ENCODE peak calls at places on chromosomes 5 and 9, in five cellular contexts. C is heart left ventricle, M is upper lobe of right lung, G is heart right ventricle, E is A549. O is an unnamed sample.

GRCh38 chr5:127136908-127137307 is 63.6 kb upstream of the C5orf63 start:
- DNase-seq in C (no peak), M (no peak), G (no peak), E (no peak), O (no peak)

GRCh38 chr5:67146574-67146973 is 50.0 kb downstream of the CD180 start:
- DNase-seq in C (no peak), M (no peak), G (no peak), E (no peak), O (peak; percentile 20)

GRCh38 chr9:34524349-34524748 is 1.6 kb upstream of the ENHO start:
- DNase-seq in C (no peak), M (no peak), G (no peak), E (no peak), O (no peak)

GRCh38 chr9:32413424-32413823 is 29.0 kb downstream of the ACO1 start:
- DNase-seq in C (no peak), M (no peak), G (no peak), E (no peak), O (no peak)

GRCh38 chr9:72304538-72304937 is 60.5 kb downstream of the ZFAND5 start:
- DNase-seq in C (no peak), M (no peak), G (no peak), E (no peak), O (no peak)

GRCh38 chr5:126846344-126846743 is 69.4 kb downstream of the LMNB1 start:
- DNase-seq in C (no peak), M (no peak), G (no peak), E (no peak), O (no peak)

GRCh38 chr5:133932441-133933168 is 35.8 kb downstream of the C5orf15 start:
- DNase-seq in C (no peak), M (no peak), G (no peak), E (no peak), O (no peak)

GRCh38 chr5:158838788-158839187 is 260.9 kb downstream of the EBF1 start:
- DNase-seq in C (no peak), M (no peak), G (no peak), E (no peak), O (no peak)

GRCh38 chr5:109275919-109276318 is 133.9 kb downstream of the PJA2 start:
- DNase-seq in C (no peak), M (no peak), G (no peak), E (no peak), O (no peak)

GRCh38 chr5:1865486-1865885 is 17.2 kb downstream of the IRX4 start:
- DNase-seq in C (no peak), M (no peak), G (no peak), E (no peak), O (no peak)

GRCh38 chr9:13113201-13113600 is 166.3 kb downstream of the MPDZ start:
- DNase-seq in C (no peak), M (no peak), G (no peak), E (no peak), O (no peak)

GRCh38 chr5:30505014-30505886 is 688.2 kb upstream of the CDH6 start:
- DNase-seq in C (no peak), M (no peak), G (no peak), E (peak; percentile 8), O (no peak)

GRCh38 chr9:133492061-133493021 is 13.4 kb upstream of the SLC2A6 start:
- DNase-seq in C (peak; percentile 50), M (no peak), G (no peak), E (no peak), O (no peak)

GRCh38 chr5:72485366-72486052 is 21.7 kb downstream of the ZNF366 start:
- DNase-seq in C (no peak), M (no peak), G (no peak), E (no peak), O (no peak)

GRCh38 chr5:44862808-44863207 is 54.1 kb downstream of the MRPS30 start:
- DNase-seq in C (no peak), M (no peak), G (no peak), E (peak; percentile 33), O (no peak)

GRCh38 chr9:32864926-32865325 is 81.6 kb downstream of the TMEM215 start:
- DNase-seq in C (no peak), M (no peak), G (no peak), E (no peak), O (no peak)

GRCh38 chr9:17631396-17631795 is 52.5 kb downstream of the SH3GL2 start:
- DNase-seq in C (no peak), M (no peak), G (no peak), E (no peak), O (no peak)

GRCh38 chr5:67166460-67166871 is 30.1 kb downstream of the CD180 start:
- DNase-seq in C (peak; percentile 64), M (peak; percentile 89), G (peak; percentile 50), E (no peak), O (no peak)

GRCh38 chr9:125343518-125344284 is 82.1 kb downstream of the GAPVD1 start:
- DNase-seq in C (peak; percentile 43), M (no peak), G (peak; percentile 9), E (peak; percentile 22), O (peak; percentile 13)

GRCh38 chr5:136886623-136887022 is 521.3 kb upstream of the TRPC7 start:
- DNase-seq in C (no peak), M (no peak), G (no peak), E (no peak), O (peak; percentile 2)

GRCh38 chr5:179886190-179886589 is 21.5 kb downstream of the TBC1D9B start:
- DNase-seq in C (no peak), M (no peak), G (no peak), E (no peak), O (no peak)

GRCh38 chr5:146516151-146516475 is at the start of gene GPR151:
- DNase-seq in C (no peak), M (no peak), G (no peak), E (no peak), O (no peak)

GRCh38 chr5:142611154-142611553 is 74.7 kb downstream of the FGF1 start:
- DNase-seq in C (peak; percentile 72), M (peak; percentile 70), G (peak; percentile 81), E (peak; percentile 69), O (no peak)

GRCh38 chr9:37998881-37999311 is 70.1 kb downstream of the SHB start:
- DNase-seq in C (peak; percentile 70), M (no peak), G (peak; percentile 40), E (no peak), O (no peak)

GRCh38 chr5:79853676-79854418 is 137.2 kb downstream of the MTX3 start:
- DNase-seq in C (no peak), M (no peak), G (no peak), E (peak; percentile 4), O (no peak)

GRCh38 chr5:56589486-56589870 is 225.9 kb upstream of the MAP3K1 start:
- DNase-seq in C (no peak), M (no peak), G (no peak), E (no peak), O (no peak)

GRCh38 chr5:76715734-76716455 is at the start of gene F2R:
- DNase-seq in C (peak; percentile 79), M (peak; percentile 74), G (peak; percentile 72), E (peak; percentile 69), O (peak; percentile 21)

GRCh38 chr9:93220627-93221425 is 36.9 kb downstream of the WNK2 start:
- DNase-seq in C (peak; percentile 76), M (no peak), G (no peak), E (no peak), O (no peak)
- H3K4me3 ChIP-seq in C (no peak overlapping the region), M (no peak overlapping the region), G (no peak overlapping the region), E (no peak overlapping the region), O (no peak overlapping the region)

DNA sequence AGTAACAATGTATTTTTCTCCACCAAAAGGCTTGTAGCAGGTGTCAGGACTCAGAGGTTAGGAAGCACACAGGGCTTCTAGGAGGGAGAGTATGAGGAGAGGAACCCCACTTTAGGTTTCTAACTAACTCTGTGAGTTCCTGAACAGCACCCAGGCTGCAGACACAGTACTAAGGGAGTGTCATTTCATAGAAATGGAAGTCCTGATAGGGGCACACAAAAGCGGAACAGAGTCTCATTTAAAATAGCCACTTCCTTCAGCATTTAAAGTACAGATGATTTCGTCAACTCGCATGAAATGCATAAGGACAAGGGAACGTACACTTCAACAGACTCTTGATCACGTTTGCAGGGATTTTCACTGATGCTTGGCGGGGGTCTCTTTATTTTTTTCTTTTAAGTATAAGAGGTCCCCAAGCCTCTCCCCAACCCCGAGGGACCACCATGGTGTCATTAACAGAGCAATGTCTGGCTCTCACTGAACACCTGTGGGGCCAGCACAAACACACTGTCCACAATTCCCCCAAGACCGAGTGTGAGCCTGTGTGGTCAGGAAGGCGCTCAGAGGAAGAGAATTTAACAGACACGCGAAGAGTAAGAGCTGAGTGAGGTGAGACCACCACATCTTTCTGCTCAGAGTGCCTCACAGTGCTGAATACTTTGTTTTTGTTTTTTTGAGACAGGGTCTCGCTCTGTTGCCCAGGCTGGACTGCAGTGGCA is 82.3 kb downstream of the SECISBP2 start:
- DNase-seq in C (no peak), M (no peak), G (no peak), E (no peak), O (no peak)
- H3K4me3 ChIP-seq in C (no peak overlapping the region), M (no peak overlapping the region), G (no peak overlapping the region), E (no peak overlapping the region), O (no peak overlapping the region)

GRCh38 chr9:113682297-113682771 is 193.8 kb upstream of the ZNF618 start:
- DNase-seq in C (peak; percentile 69), M (peak; percentile 73), G (peak; percentile 67), E (peak; percentile 94), O (peak; percentile 32)
- H3K4me3 ChIP-seq in C (no peak overlapping the region), M (no peak overlapping the region), G (no peak overlapping the region), E (no peak overlapping the region), O (no peak overlapping the region)

GRCh38 chr9:99060621-99061020 is 44.3 kb upstream of the TGFBR1 start:
- DNase-seq in C (no peak), M (no peak), G (no peak), E (no peak), O (no peak)
- H3K4me3 ChIP-seq in C (no peak overlapping the region), M (no peak overlapping the region), G (no peak overlapping the region), E (no peak overlapping the region), O (no peak overlapping the region)

GRCh38 chr5:135391123-135391868 is 7.7 kb downstream of the MACROH2A1 start:
- DNase-seq in C (no peak), M (no peak), G (no peak), E (no peak), O (peak; percentile 82)
- H3K4me3 ChIP-seq in C (no peak overlapping the region), M (no peak overlapping the region), G (no peak overlapping the region), E (no peak overlapping the region), O (no peak overlapping the region)

O was measured in skeletal muscle cell.